ENCODE peak calls at places on chromosomes 7 and 10, in five cellular contexts. Q is WERI-Rb-1, G is PC-9, H is upper lobe of left lung, Y is brain microvascular endothelial cell. O is an unnamed sample.
A peak's percentile ranks its signal among the peaks of the same experiment; 100 is the strongest.

GRCh38 chr7:82745117-82745516 is 301.5 kb upstream of the CACNA2D1 start:
- DNase-seq in Q (no peak), G (no peak), H (no peak), Y (no peak), O (no peak)

GRCh38 chr7:26500749-26501352 is 209.2 kb downstream of the SNX10 start:
- DNase-seq in Q (no peak), G (no peak), H (no peak), Y (peak; percentile 1), O (peak; percentile 49)

GRCh38 chr7:28107960-28108359 is 72.6 kb downstream of the JAZF1 start:
- DNase-seq in Q (no peak), G (peak; percentile 11), H (no peak), Y (no peak), O (peak; percentile 38)

GRCh38 chr10:125081931-125082330 is 78.4 kb downstream of the CTBP2 start:
- DNase-seq in Q (peak; percentile 79), G (no peak), H (no peak), Y (no peak), O (no peak)

GRCh38 chr10:71266918-71267442 is 52.1 kb upstream of the SLC29A3 start:
- DNase-seq in Q (no peak), G (no peak), H (no peak), Y (no peak), O (no peak)

GRCh38 chr7:100867040-100867795 is at the start of gene TRIP6:
- DNase-seq in Q (no peak), G (peak; percentile 92), H (peak; percentile 92), Y (peak; percentile 83), O (peak; percentile 97)

GRCh38 chr7:15870337-15870736 is 183.9 kb upstream of the MEOX2 start:
- DNase-seq in Q (no peak), G (no peak), H (no peak), Y (no peak), O (no peak)

GRCh38 chr10:75793848-75794247 is 362.4 kb downstream of the LRMDA start:
- DNase-seq in Q (no peak), G (no peak), H (no peak), Y (no peak), O (no peak)

GRCh38 chr7:102044641-102044983 is 227.2 kb downstream of the CUX1 start:
- DNase-seq in Q (no peak), G (no peak), H (no peak), Y (no peak), O (no peak)

GRCh38 chr10:33655165-33655815 is 320.8 kb upstream of the NRP1 start:
- DNase-seq in Q (no peak), G (no peak), H (no peak), Y (no peak), O (no peak)

GRCh38 chr7:46912692-46913091 is 669.2 kb downstream of the TNS3 start:
- DNase-seq in Q (no peak), G (no peak), H (no peak), Y (no peak), O (no peak)

GRCh38 chr7:20199015-20199737 is 18.0 kb downstream of the MACC1 start:
- DNase-seq in Q (no peak), G (peak; percentile 89), H (no peak), Y (peak; percentile 92), O (peak; percentile 85)

GRCh38 chr7:47678641-47679380 is 96.9 kb upstream of the TNS3 start:
- DNase-seq in Q (no peak), G (no peak), H (no peak), Y (no peak), O (no peak)

GRCh38 chr7:100540073-100540723 is 1.2 kb downstream of the AGFG2 start:
- DNase-seq in Q (no peak), G (no peak), H (no peak), Y (no peak), O (no peak)

GRCh38 chr7:72040641-72041040 is 371.5 kb downstream of the CALN1 start:
- DNase-seq in Q (no peak), G (no peak), H (no peak), Y (no peak), O (no peak)

GRCh38 chr10:74851834-74852233 is 25.4 kb downstream of the KAT6B start:
- DNase-seq in Q (no peak), G (no peak), H (no peak), Y (no peak), O (no peak)

GRCh38 chr7:38660427-38661099 is 29.4 kb upstream of the AMPH start:
- DNase-seq in Q (peak; percentile 47), G (no peak), H (no peak), Y (peak; percentile 33), O (no peak)

GRCh38 chr7:7438851-7439250 is 96.8 kb downstream of the COL28A1 start:
- DNase-seq in Q (no peak), G (peak; percentile 48), H (no peak), Y (peak; percentile 97), O (peak; percentile 92)

GRCh38 chr10:102588875-102589274 is 55.4 kb upstream of the TRIM8 start:
- DNase-seq in Q (no peak), G (no peak), H (no peak), Y (no peak), O (no peak)

GRCh38 chr10:34587002-34587740 is 227.9 kb downstream of the PARD3 start:
- DNase-seq in Q (no peak), G (no peak), H (no peak), Y (no peak), O (no peak)

GRCh38 chr7:91235211-91235832 is 28.9 kb upstream of the FZD1 start:
- DNase-seq in Q (no peak), G (no peak), H (no peak), Y (no peak), O (no peak)

GRCh38 chr7:29352041-29352440 is 157.5 kb downstream of the CHN2 start:
- DNase-seq in Q (no peak), G (no peak), H (no peak), Y (no peak), O (no peak)

GRCh38 chr10:120514035-120514620 is 57.1 kb downstream of the PLPP4 start:
- DNase-seq in Q (no peak), G (peak; percentile 0), H (no peak), Y (peak; percentile 25), O (peak; percentile 69)

GRCh38 chr10:33040436-33040835 is 82.4 kb upstream of the ITGB1 start:
- DNase-seq in Q (peak; percentile 28), G (no peak), H (no peak), Y (no peak), O (no peak)

GRCh38 chr10:84258034-84258695 is 13.3 kb downstream of the RGR start:
- DNase-seq in Q (peak; percentile 75), G (no peak), H (no peak), Y (no peak), O (no peak)

GRCh38 chr7:28024786-28025334 is 155.7 kb downstream of the JAZF1 start:
- DNase-seq in Q (no peak), G (no peak), H (no peak), Y (no peak), O (no peak)

GRCh38 chr10:7562026-7562425 is 104.7 kb downstream of the ITIH5 start:
- DNase-seq in Q (no peak), G (no peak), H (no peak), Y (no peak), O (no peak)

GRCh38 chr7:66507764-66508296 is 120.9 kb upstream of the KCTD7 start:
- DNase-seq in Q (no peak), G (no peak), H (no peak), Y (no peak), O (no peak)

GRCh38 chr7:2437537-2438148 is 34.2 kb downstream of the CHST12 start:
- DNase-seq in Q (no peak), G (no peak), H (no peak), Y (no peak), O (no peak)

GRCh38 chr7:44631458-44632115 is 25.2 kb downstream of the OGDH start:
- DNase-seq in Q (no peak), G (no peak), H (no peak), Y (no peak), O (no peak)

GRCh38 chr7:44633254-44634186 is 27.1 kb downstream of the OGDH start:
- DNase-seq in Q (no peak), G (peak; percentile 57), H (no peak), Y (peak; percentile 92), O (peak; percentile 15)

GRCh38 chr7:44634187-44634838 is 27.9 kb downstream of the OGDH start:
- DNase-seq in Q (no peak), G (no peak), H (no peak), Y (no peak), O (no peak)

GRCh38 chr7:44630791-44631457 is 24.5 kb downstream of the OGDH start:
- DNase-seq in Q (no peak), G (no peak), H (no peak), Y (no peak), O (no peak)

DNA sequence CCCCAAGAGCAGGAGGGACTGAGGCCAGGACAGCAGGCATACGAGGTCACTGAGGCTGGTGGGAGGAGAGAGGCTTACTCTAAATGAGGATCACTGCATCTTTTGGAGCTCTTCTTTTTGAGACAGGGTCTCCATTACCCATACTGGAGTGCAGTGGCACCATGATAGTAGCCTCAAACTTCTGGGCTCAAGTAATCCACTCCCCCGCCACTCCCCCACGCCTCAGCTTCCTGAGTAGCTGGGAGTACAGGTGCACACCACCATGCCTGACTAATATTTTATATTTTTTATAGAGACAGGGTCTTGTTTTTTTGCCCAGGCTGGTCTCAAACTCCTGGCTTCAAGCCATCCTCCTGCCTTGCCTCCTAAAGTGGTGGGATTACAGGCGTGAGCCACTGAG is 25.8 kb downstream of the OGDH start:
- DNase-seq in Q (no peak), G (no peak), H (no peak), Y (no peak), O (no peak)
- H3K27ac ChIP-seq in Q (no peak overlapping the region), G (no peak overlapping the region), H (peak overlapping the region; percentile 84), Y (no peak overlapping the region), O (peak overlapping the region; percentile 99)

GRCh38 chr10:96287392-96288105 is 16.2 kb upstream of the BLNK start:
- DNase-seq in Q (no peak), G (no peak), H (no peak), Y (no peak), O (peak; percentile 21)
- H3K27ac ChIP-seq in Q (no peak overlapping the region), G (no peak overlapping the region), H (peak overlapping the region; percentile 67), Y (no peak overlapping the region), O (peak overlapping the region; percentile 33)

DNA sequence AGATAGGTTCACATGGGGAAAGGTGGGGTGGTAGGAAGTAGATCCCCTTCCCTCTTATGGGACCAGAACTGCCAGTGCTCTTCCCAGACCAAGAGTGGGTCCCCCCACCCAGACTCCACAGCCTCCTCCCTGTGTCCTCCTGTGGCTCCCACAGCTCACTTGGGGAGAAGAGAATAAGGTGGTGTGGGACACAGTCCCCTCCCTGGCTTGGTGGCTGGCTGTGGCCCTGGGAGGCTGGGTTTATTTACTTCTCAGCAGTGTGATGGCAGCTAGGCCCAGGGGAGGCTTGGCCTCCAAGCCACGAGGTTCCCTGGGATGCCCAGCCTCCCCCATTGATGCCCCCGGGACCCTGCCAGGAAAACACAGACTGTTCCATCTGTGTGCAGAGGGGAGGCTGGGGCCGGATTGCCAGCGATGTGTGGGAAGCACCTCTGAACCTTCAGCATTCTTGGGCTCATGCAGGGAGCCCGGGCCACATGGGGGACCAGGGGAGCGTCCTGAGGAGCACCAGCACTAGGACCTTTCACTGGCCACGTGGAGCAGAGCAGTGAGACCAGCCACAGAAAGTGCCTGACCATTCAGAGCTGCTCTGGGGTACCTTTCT is 2.7 kb downstream of the IMPDH1 start:
- DNase-seq in Q (no peak), G (no peak), H (peak; percentile 34), Y (no peak), O (no peak)
- H3K27ac ChIP-seq in Q (peak overlapping the region; percentile 95), G (no peak overlapping the region), H (peak overlapping the region; percentile 96), Y (no peak overlapping the region), O (peak overlapping the region; percentile 89)

DNA sequence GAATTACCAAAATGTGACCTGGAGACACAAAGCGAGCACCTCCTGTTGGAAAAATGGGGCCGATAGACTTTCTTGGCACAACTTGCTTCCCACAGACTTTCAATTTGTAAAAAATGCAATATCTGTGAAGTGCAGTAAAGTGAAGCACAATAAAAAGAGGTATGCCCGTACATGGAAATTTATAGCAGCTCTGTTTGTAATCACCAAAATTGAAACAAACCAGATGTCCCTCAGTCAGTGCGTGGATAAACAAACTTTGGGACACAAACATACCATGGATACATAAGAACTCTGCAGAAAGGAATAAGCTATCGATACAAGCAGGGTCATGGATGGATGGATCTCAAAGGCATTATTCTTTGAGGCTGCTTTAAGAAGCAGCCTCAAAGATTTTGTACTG is 33.6 kb downstream of the ARID5B start:
- DNase-seq in Q (no peak), G (no peak), H (no peak), Y (no peak), O (no peak)
- H3K27ac ChIP-seq in Q (no peak overlapping the region), G (no peak overlapping the region), H (no peak overlapping the region), Y (no peak overlapping the region), O (no peak overlapping the region)

O was measured in RWPE1.